ENCODE peak calls at places on chromosome 1, in seven cellular contexts. One of them, this sample, is unnamed. For H3K36me3, the result is how much of the 10 kb centered on the place peaks cover.

GRCh38 chr1:37739222-37739621 is 25.7 kb downstream of the EPHA10 start:
- DNase-seq in CD8-positive, alpha-beta T cell: no peak
- DNase-seq in mucosa of descending colon: no peak
- DNase-seq in IMR-90: no peak
- DNase-seq in HCT116: peak
- DNase-seq in lower lobe of right lung: no peak
- DNase-seq in fibroblast of lung: no peak
- DNase-seq in this sample: no peak

GRCh38 chr1:8653878-8654277 is 163.6 kb downstream of the RERE start:
- DNase-seq in CD8-positive, alpha-beta T cell: no peak
- DNase-seq in mucosa of descending colon: no peak
- DNase-seq in IMR-90: no peak
- DNase-seq in HCT116: no peak
- DNase-seq in lower lobe of right lung: no peak
- DNase-seq in fibroblast of lung: no peak
- DNase-seq in this sample: no peak

GRCh38 chr1:246219508-246220030 is 287.5 kb downstream of the SMYD3 start:
- DNase-seq in CD8-positive, alpha-beta T cell: no peak
- DNase-seq in mucosa of descending colon: no peak
- DNase-seq in IMR-90: no peak
- DNase-seq in HCT116: no peak
- DNase-seq in lower lobe of right lung: no peak
- DNase-seq in fibroblast of lung: peak
- DNase-seq in this sample: no peak

GRCh38 chr1:204288061-204288588 is 71.6 kb downstream of the PLEKHA6 start:
- DNase-seq in CD8-positive, alpha-beta T cell: no peak
- DNase-seq in mucosa of descending colon: peak
- DNase-seq in IMR-90: no peak
- DNase-seq in HCT116: peak
- DNase-seq in lower lobe of right lung: peak
- DNase-seq in fibroblast of lung: no peak
- DNase-seq in this sample: peak

GRCh38 chr1:4422496-4423289 is 231.7 kb upstream of the AJAP1 start:
- DNase-seq in CD8-positive, alpha-beta T cell: no peak
- DNase-seq in mucosa of descending colon: no peak
- DNase-seq in IMR-90: no peak
- DNase-seq in HCT116: no peak
- DNase-seq in lower lobe of right lung: no peak
- DNase-seq in fibroblast of lung: no peak
- DNase-seq in this sample: no peak

GRCh38 chr1:19309123-19309813 is 2.7 kb downstream of the AKR7A2 start:
- DNase-seq in CD8-positive, alpha-beta T cell: no peak
- DNase-seq in mucosa of descending colon: no peak
- DNase-seq in IMR-90: peak
- DNase-seq in HCT116: no peak
- DNase-seq in lower lobe of right lung: no peak
- DNase-seq in fibroblast of lung: peak
- DNase-seq in this sample: no peak

GRCh38 chr1:29650041-29650400 is 413.7 kb downstream of the PTPRU start:
- DNase-seq in CD8-positive, alpha-beta T cell: no peak
- DNase-seq in mucosa of descending colon: no peak
- DNase-seq in IMR-90: no peak
- DNase-seq in HCT116: no peak
- DNase-seq in lower lobe of right lung: no peak
- DNase-seq in fibroblast of lung: no peak
- DNase-seq in this sample: no peak

GRCh38 chr1:93177991-93178390 is 2.2 kb downstream of the TMED5 start:
- DNase-seq in CD8-positive, alpha-beta T cell: no peak
- DNase-seq in mucosa of descending colon: no peak
- DNase-seq in IMR-90: peak
- DNase-seq in HCT116: no peak
- DNase-seq in lower lobe of right lung: no peak
- DNase-seq in fibroblast of lung: peak
- DNase-seq in this sample: no peak

GRCh38 chr1:63363014-63363413 is 4.4 kb upstream of the ALG6 start:
- DNase-seq in CD8-positive, alpha-beta T cell: no peak
- DNase-seq in mucosa of descending colon: no peak
- DNase-seq in IMR-90: no peak
- DNase-seq in HCT116: no peak
- DNase-seq in lower lobe of right lung: no peak
- DNase-seq in fibroblast of lung: no peak
- DNase-seq in this sample: no peak

GRCh38 chr1:53957231-53957818 is 11.2 kb downstream of the LRRC42 start:
- DNase-seq in CD8-positive, alpha-beta T cell: no peak
- DNase-seq in mucosa of descending colon: no peak
- DNase-seq in IMR-90: peak
- DNase-seq in HCT116: peak
- DNase-seq in lower lobe of right lung: no peak
- DNase-seq in fibroblast of lung: no peak
- DNase-seq in this sample: no peak

GRCh38 chr1:30034627-30035521 is 688.5 kb downstream of the MATN1 start:
- DNase-seq in CD8-positive, alpha-beta T cell: no peak
- DNase-seq in mucosa of descending colon: no peak
- DNase-seq in IMR-90: peak
- DNase-seq in HCT116: no peak
- DNase-seq in lower lobe of right lung: no peak
- DNase-seq in fibroblast of lung: peak
- DNase-seq in this sample: peak

GRCh38 chr1:230804396-230804795 is 57.2 kb downstream of the CAPN9 start:
- DNase-seq in CD8-positive, alpha-beta T cell: no peak
- DNase-seq in mucosa of descending colon: no peak
- DNase-seq in IMR-90: no peak
- DNase-seq in HCT116: no peak
- DNase-seq in lower lobe of right lung: no peak
- DNase-seq in fibroblast of lung: no peak
- DNase-seq in this sample: no peak

GRCh38 chr1:42146127-42146915 is 6.9 kb upstream of the GUCA2B start:
- DNase-seq in CD8-positive, alpha-beta T cell: no peak
- DNase-seq in mucosa of descending colon: no peak
- DNase-seq in IMR-90: no peak
- DNase-seq in HCT116: no peak
- DNase-seq in lower lobe of right lung: no peak
- DNase-seq in fibroblast of lung: no peak
- DNase-seq in this sample: no peak

GRCh38 chr1:41621791-41622190 is 137.3 kb upstream of the EDN2 start:
- DNase-seq in CD8-positive, alpha-beta T cell: no peak
- DNase-seq in mucosa of descending colon: no peak
- DNase-seq in IMR-90: no peak
- DNase-seq in HCT116: no peak
- DNase-seq in lower lobe of right lung: no peak
- DNase-seq in fibroblast of lung: no peak
- DNase-seq in this sample: no peak

GRCh38 chr1:151968058-151968457 is 25.6 kb downstream of the S100A10 start:
- DNase-seq in CD8-positive, alpha-beta T cell: no peak
- DNase-seq in mucosa of descending colon: no peak
- DNase-seq in IMR-90: peak
- DNase-seq in HCT116: no peak
- DNase-seq in lower lobe of right lung: no peak
- DNase-seq in fibroblast of lung: peak
- DNase-seq in this sample: peak

GRCh38 chr1:115539061-115539460 is 102.7 kb upstream of the VANGL1 start:
- DNase-seq in CD8-positive, alpha-beta T cell: no peak
- DNase-seq in mucosa of descending colon: no peak
- DNase-seq in IMR-90: peak
- DNase-seq in HCT116: no peak
- DNase-seq in lower lobe of right lung: no peak
- DNase-seq in fibroblast of lung: peak
- DNase-seq in this sample: peak

GRCh38 chr1:62097464-62097863 is 97.2 kb upstream of the L1TD1 start:
- DNase-seq in CD8-positive, alpha-beta T cell: no peak
- DNase-seq in mucosa of descending colon: no peak
- DNase-seq in IMR-90: no peak
- DNase-seq in HCT116: no peak
- DNase-seq in lower lobe of right lung: no peak
- DNase-seq in fibroblast of lung: no peak
- DNase-seq in this sample: no peak

DNA sequence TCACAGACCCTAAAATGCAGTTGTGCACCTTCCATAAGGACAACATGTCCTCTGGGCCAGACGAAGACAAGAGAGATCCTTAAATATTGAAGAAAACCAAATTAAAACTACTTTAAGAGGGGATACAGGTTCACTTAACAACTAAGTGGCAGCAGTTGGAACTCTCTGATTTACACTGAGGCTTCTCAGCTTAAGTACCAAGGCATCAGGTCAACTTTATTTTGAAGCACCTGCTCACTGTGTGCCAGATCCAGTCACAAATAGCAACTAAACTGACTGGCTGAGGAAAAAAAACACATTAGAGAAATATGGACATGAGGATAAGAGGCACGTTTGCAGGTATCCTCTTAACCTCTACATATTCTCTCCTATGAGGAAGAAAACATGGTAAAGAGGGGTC is 33.2 kb downstream of the SLC35D1 start:
- DNase-seq in CD8-positive, alpha-beta T cell: no peak
- DNase-seq in mucosa of descending colon: no peak
- DNase-seq in IMR-90: no peak
- DNase-seq in HCT116: no peak
- DNase-seq in lower lobe of right lung: no peak
- DNase-seq in fibroblast of lung: no peak
- DNase-seq in this sample: no peak
- H3K36me3 ChIP-seq in CD8-positive, alpha-beta T cell: under half
- H3K36me3 ChIP-seq in mucosa of descending colon: under half
- H3K36me3 ChIP-seq in IMR-90: under half
- H3K36me3 ChIP-seq in HCT116: under half
- H3K36me3 ChIP-seq in lower lobe of right lung: under half
- H3K36me3 ChIP-seq in fibroblast of lung: under half
- H3K36me3 ChIP-seq in this sample: under half

GRCh38 chr1:68199603-68200002 is 32.7 kb downstream of the WLS start:
- DNase-seq in CD8-positive, alpha-beta T cell: no peak
- DNase-seq in mucosa of descending colon: no peak
- DNase-seq in IMR-90: no peak
- DNase-seq in HCT116: no peak
- DNase-seq in lower lobe of right lung: no peak
- DNase-seq in fibroblast of lung: no peak
- DNase-seq in this sample: no peak

GRCh38 chr1:68204965-68205630 is 27.2 kb downstream of the WLS start:
- DNase-seq in CD8-positive, alpha-beta T cell: no peak
- DNase-seq in mucosa of descending colon: no peak
- DNase-seq in IMR-90: no peak
- DNase-seq in HCT116: no peak
- DNase-seq in lower lobe of right lung: no peak
- DNase-seq in fibroblast of lung: no peak
- DNase-seq in this sample: peak

GRCh38 chr1:68202239-68202832 is 30.0 kb downstream of the WLS start:
- DNase-seq in CD8-positive, alpha-beta T cell: no peak
- DNase-seq in mucosa of descending colon: no peak
- DNase-seq in IMR-90: peak
- DNase-seq in HCT116: no peak
- DNase-seq in lower lobe of right lung: no peak
- DNase-seq in fibroblast of lung: peak
- DNase-seq in this sample: no peak

GRCh38 chr1:68198752-68199151 is 33.6 kb downstream of the WLS start:
- DNase-seq in CD8-positive, alpha-beta T cell: no peak
- DNase-seq in mucosa of descending colon: no peak
- DNase-seq in IMR-90: peak
- DNase-seq in HCT116: no peak
- DNase-seq in lower lobe of right lung: no peak
- DNase-seq in fibroblast of lung: no peak
- DNase-seq in this sample: no peak

DNA sequence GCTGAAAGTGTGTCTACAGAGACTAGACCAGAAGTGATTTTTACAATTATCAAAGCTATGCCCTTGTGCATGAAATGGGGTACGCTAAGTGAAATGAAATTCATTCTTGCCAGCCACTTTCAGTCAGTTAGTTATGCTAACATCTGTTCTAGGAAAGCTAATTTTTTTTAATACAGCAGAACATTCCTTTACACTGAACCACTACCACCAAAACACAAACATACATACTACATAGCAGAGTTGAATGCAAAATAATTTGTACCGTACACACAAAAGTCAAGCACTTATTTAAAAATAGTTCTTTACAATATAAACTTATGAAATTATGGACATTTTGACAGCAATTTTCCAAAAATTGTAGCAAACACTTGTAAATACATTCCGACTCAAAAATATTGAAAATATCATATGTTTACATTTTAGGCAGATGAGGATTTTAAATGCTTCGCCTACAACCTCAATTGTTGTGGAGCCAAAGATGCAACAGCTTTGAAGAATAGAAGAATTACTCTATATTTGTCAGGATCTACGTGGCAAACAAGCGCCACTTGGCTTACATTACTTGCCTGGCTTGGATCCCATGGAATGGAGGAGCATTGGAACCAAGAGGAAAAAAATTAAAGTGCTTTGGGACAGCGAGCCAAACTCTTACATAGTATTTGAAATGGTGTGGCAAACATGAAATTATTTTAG is 30.6 kb downstream of the WLS start:
- DNase-seq in CD8-positive, alpha-beta T cell: no peak
- DNase-seq in mucosa of descending colon: no peak
- DNase-seq in IMR-90: peak
- DNase-seq in HCT116: no peak
- DNase-seq in lower lobe of right lung: no peak
- DNase-seq in fibroblast of lung: peak
- DNase-seq in this sample: no peak
- H3K36me3 ChIP-seq in CD8-positive, alpha-beta T cell: under half
- H3K36me3 ChIP-seq in mucosa of descending colon: under half
- H3K36me3 ChIP-seq in IMR-90: under half
- H3K36me3 ChIP-seq in HCT116: under half
- H3K36me3 ChIP-seq in lower lobe of right lung: under half
- H3K36me3 ChIP-seq in fibroblast of lung: under half
- H3K36me3 ChIP-seq in this sample: under half

DNA sequence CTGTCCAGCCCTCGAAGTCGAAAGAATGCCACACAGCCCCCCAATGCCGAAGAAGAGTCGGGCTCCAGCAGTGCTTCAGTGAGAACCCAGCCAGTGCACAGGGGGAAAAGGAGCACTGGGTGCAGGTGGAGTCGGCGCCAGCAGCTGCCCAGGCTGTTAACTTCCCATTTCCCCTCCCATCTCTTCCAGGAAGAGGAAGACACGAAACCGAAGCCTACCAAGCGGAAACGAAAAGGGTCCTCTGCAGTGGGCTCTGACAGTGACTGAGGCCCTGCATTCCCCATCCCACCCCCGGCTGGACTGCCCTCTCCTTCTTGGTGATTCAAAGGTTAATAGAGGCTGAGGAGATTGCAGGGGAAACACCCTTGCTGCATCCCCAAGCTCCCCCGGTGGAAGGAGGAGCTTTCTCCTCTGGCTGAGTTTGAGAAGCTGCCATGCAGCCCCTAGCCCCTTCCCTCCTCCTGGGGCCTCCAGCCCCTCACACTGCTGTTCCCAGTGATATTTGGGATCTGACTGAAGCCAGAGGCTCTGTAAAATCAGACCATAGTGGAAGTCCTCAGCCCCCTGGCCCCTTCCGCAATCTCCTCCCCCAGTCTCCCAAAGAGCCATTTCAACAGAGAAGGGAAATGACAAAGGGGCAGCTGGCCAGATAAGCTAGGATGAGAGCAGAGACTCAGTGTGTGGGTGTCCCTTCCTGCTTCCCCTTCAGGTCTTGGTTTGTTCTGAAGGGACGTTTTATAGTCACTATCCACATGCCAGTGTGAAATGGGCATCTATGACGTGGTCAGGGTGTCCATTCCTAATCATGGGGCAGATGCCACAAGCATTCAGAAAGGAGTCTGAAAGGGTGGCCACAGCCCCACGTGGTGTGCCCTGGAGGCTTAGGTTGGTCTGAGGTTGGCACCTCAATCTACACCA is 1.9 kb upstream of the SLC27A3 start:
- DNase-seq in CD8-positive, alpha-beta T cell: no peak
- DNase-seq in mucosa of descending colon: peak
- DNase-seq in IMR-90: no peak
- DNase-seq in HCT116: no peak
- DNase-seq in lower lobe of right lung: no peak
- DNase-seq in fibroblast of lung: no peak
- DNase-seq in this sample: no peak
- H3K36me3 ChIP-seq in CD8-positive, alpha-beta T cell: under half
- H3K36me3 ChIP-seq in mucosa of descending colon: under half
- H3K36me3 ChIP-seq in IMR-90: half or more
- H3K36me3 ChIP-seq in HCT116: under half
- H3K36me3 ChIP-seq in lower lobe of right lung: half or more
- H3K36me3 ChIP-seq in fibroblast of lung: under half
- H3K36me3 ChIP-seq in this sample: under half

GRCh38 chr1:74380252-74380651 is 132.2 kb downstream of the LRRC53 start:
- DNase-seq in CD8-positive, alpha-beta T cell: no peak
- DNase-seq in mucosa of descending colon: no peak
- DNase-seq in IMR-90: no peak
- DNase-seq in HCT116: no peak
- DNase-seq in lower lobe of right lung: no peak
- DNase-seq in fibroblast of lung: no peak
- DNase-seq in this sample: no peak
- H3K36me3 ChIP-seq in CD8-positive, alpha-beta T cell: under half
- H3K36me3 ChIP-seq in mucosa of descending colon: under half
- H3K36me3 ChIP-seq in IMR-90: under half
- H3K36me3 ChIP-seq in HCT116: under half
- H3K36me3 ChIP-seq in lower lobe of right lung: under half
- H3K36me3 ChIP-seq in fibroblast of lung: under half
- H3K36me3 ChIP-seq in this sample: under half